ENCODE peak calls at places on chromosome 12, in nine cellular contexts. One of them, this sample, is unnamed.

GRCh38 chr12:132525833-132526455 is 36.0 kb downstream of the FBRSL1 start:
- DNase-seq in astrocyte of the spinal cord: no peak
- DNase-seq in kidney tubule cell: no peak
- DNase-seq in Right ventricle myocardium superior: no peak
- DNase-seq in effector CD4-positive, alpha-beta T cell: no peak
- DNase-seq in GM10248: no peak
- DNase-seq in ascending aorta: no peak
- DNase-seq in stimulated activated CD4-positive, alpha-beta T cell treated with anti-CD3 and anti-CD28 coated beads, Interleukin-15, amount 100 ng/mL, for 1 hour: no peak
- DNase-seq in iPS-NIHi11: peak
- DNase-seq in this sample: no peak

GRCh38 chr12:30972035-30972434 is 45.5 kb downstream of the TSPAN11 start:
- DNase-seq in astrocyte of the spinal cord: no peak
- DNase-seq in kidney tubule cell: no peak
- DNase-seq in ascending aorta: no peak
- DNase-seq in stimulated activated CD4-positive, alpha-beta T cell treated with anti-CD3 and anti-CD28 coated beads, Interleukin-15, amount 100 ng/mL, for 1 hour: no peak
- DNase-seq in Right ventricle myocardium superior: no peak
- DNase-seq in iPS-NIHi11: no peak
- DNase-seq in GM10248: no peak
- DNase-seq in effector CD4-positive, alpha-beta T cell: no peak
- DNase-seq in this sample: no peak

GRCh38 chr12:19572920-19573558 is 133.7 kb downstream of the AEBP2 start:
- DNase-seq in GM10248: peak
- DNase-seq in ascending aorta: no peak
- DNase-seq in astrocyte of the spinal cord: peak
- DNase-seq in stimulated activated CD4-positive, alpha-beta T cell treated with anti-CD3 and anti-CD28 coated beads, Interleukin-15, amount 100 ng/mL, for 1 hour: no peak
- DNase-seq in kidney tubule cell: peak
- DNase-seq in Right ventricle myocardium superior: no peak
- DNase-seq in effector CD4-positive, alpha-beta T cell: no peak
- DNase-seq in iPS-NIHi11: peak
- DNase-seq in this sample: peak

GRCh38 chr12:118603610-118604361 is 227.4 kb downstream of the SUDS3 start:
- DNase-seq in Right ventricle myocardium superior: no peak
- DNase-seq in kidney tubule cell: no peak
- DNase-seq in ascending aorta: no peak
- DNase-seq in GM10248: no peak
- DNase-seq in effector CD4-positive, alpha-beta T cell: no peak
- DNase-seq in stimulated activated CD4-positive, alpha-beta T cell treated with anti-CD3 and anti-CD28 coated beads, Interleukin-15, amount 100 ng/mL, for 1 hour: no peak
- DNase-seq in astrocyte of the spinal cord: no peak
- DNase-seq in iPS-NIHi11: no peak
- DNase-seq in this sample: no peak

GRCh38 chr12:107560194-107560905 is 125.2 kb upstream of the PWP1 start:
- DNase-seq in iPS-NIHi11: peak
- DNase-seq in effector CD4-positive, alpha-beta T cell: no peak
- DNase-seq in ascending aorta: no peak
- DNase-seq in GM10248: no peak
- DNase-seq in stimulated activated CD4-positive, alpha-beta T cell treated with anti-CD3 and anti-CD28 coated beads, Interleukin-15, amount 100 ng/mL, for 1 hour: no peak
- DNase-seq in astrocyte of the spinal cord: no peak
- DNase-seq in kidney tubule cell: no peak
- DNase-seq in Right ventricle myocardium superior: no peak
- DNase-seq in this sample: peak

GRCh38 chr12:104460973-104461693 is 4.4 kb downstream of the CHST11 start:
- DNase-seq in ascending aorta: no peak
- DNase-seq in astrocyte of the spinal cord: no peak
- DNase-seq in stimulated activated CD4-positive, alpha-beta T cell treated with anti-CD3 and anti-CD28 coated beads, Interleukin-15, amount 100 ng/mL, for 1 hour: no peak
- DNase-seq in kidney tubule cell: peak
- DNase-seq in effector CD4-positive, alpha-beta T cell: no peak
- DNase-seq in Right ventricle myocardium superior: no peak
- DNase-seq in GM10248: no peak
- DNase-seq in iPS-NIHi11: no peak
- DNase-seq in this sample: peak

GRCh38 chr12:10505620-10506019 is at the start of gene EIF2S3B:
- DNase-seq in GM10248: no peak
- DNase-seq in kidney tubule cell: no peak
- DNase-seq in stimulated activated CD4-positive, alpha-beta T cell treated with anti-CD3 and anti-CD28 coated beads, Interleukin-15, amount 100 ng/mL, for 1 hour: no peak
- DNase-seq in ascending aorta: no peak
- DNase-seq in iPS-NIHi11: no peak
- DNase-seq in effector CD4-positive, alpha-beta T cell: no peak
- DNase-seq in Right ventricle myocardium superior: no peak
- DNase-seq in astrocyte of the spinal cord: no peak
- DNase-seq in this sample: no peak

GRCh38 chr12:46891306-46891705 is 65.5 kb upstream of the SLC38A4 start:
- DNase-seq in GM10248: no peak
- DNase-seq in ascending aorta: no peak
- DNase-seq in effector CD4-positive, alpha-beta T cell: no peak
- DNase-seq in iPS-NIHi11: no peak
- DNase-seq in astrocyte of the spinal cord: peak
- DNase-seq in kidney tubule cell: peak
- DNase-seq in Right ventricle myocardium superior: no peak
- DNase-seq in stimulated activated CD4-positive, alpha-beta T cell treated with anti-CD3 and anti-CD28 coated beads, Interleukin-15, amount 100 ng/mL, for 1 hour: no peak
- DNase-seq in this sample: no peak

GRCh38 chr12:58341791-58342190 is 400.4 kb downstream of the ATP23 start:
- DNase-seq in Right ventricle myocardium superior: no peak
- DNase-seq in iPS-NIHi11: no peak
- DNase-seq in stimulated activated CD4-positive, alpha-beta T cell treated with anti-CD3 and anti-CD28 coated beads, Interleukin-15, amount 100 ng/mL, for 1 hour: no peak
- DNase-seq in kidney tubule cell: no peak
- DNase-seq in effector CD4-positive, alpha-beta T cell: no peak
- DNase-seq in ascending aorta: no peak
- DNase-seq in astrocyte of the spinal cord: peak
- DNase-seq in GM10248: no peak
- DNase-seq in this sample: peak

GRCh38 chr12:47105914-47106674 is 26.3 kb upstream of the AMIGO2 start:
- DNase-seq in astrocyte of the spinal cord: no peak
- DNase-seq in ascending aorta: no peak
- DNase-seq in stimulated activated CD4-positive, alpha-beta T cell treated with anti-CD3 and anti-CD28 coated beads, Interleukin-15, amount 100 ng/mL, for 1 hour: no peak
- DNase-seq in effector CD4-positive, alpha-beta T cell: no peak
- DNase-seq in iPS-NIHi11: no peak
- DNase-seq in Right ventricle myocardium superior: no peak
- DNase-seq in kidney tubule cell: no peak
- DNase-seq in GM10248: no peak
- DNase-seq in this sample: no peak

GRCh38 chr12:122917508-122918227 is 21.7 kb upstream of the VPS37B start:
- DNase-seq in astrocyte of the spinal cord: peak
- DNase-seq in stimulated activated CD4-positive, alpha-beta T cell treated with anti-CD3 and anti-CD28 coated beads, Interleukin-15, amount 100 ng/mL, for 1 hour: no peak
- DNase-seq in kidney tubule cell: peak
- DNase-seq in GM10248: no peak
- DNase-seq in iPS-NIHi11: no peak
- DNase-seq in Right ventricle myocardium superior: peak
- DNase-seq in ascending aorta: peak
- DNase-seq in effector CD4-positive, alpha-beta T cell: no peak
- DNase-seq in this sample: no peak

GRCh38 chr12:88206636-88207035 is 64.5 kb downstream of the TMTC3 start:
- DNase-seq in effector CD4-positive, alpha-beta T cell: no peak
- DNase-seq in astrocyte of the spinal cord: no peak
- DNase-seq in iPS-NIHi11: no peak
- DNase-seq in ascending aorta: no peak
- DNase-seq in kidney tubule cell: no peak
- DNase-seq in GM10248: no peak
- DNase-seq in stimulated activated CD4-positive, alpha-beta T cell treated with anti-CD3 and anti-CD28 coated beads, Interleukin-15, amount 100 ng/mL, for 1 hour: no peak
- DNase-seq in Right ventricle myocardium superior: no peak
- DNase-seq in this sample: no peak

GRCh38 chr12:122081108-122081696 is 2.6 kb downstream of the MLXIP start:
- DNase-seq in kidney tubule cell: peak
- DNase-seq in GM10248: no peak
- DNase-seq in stimulated activated CD4-positive, alpha-beta T cell treated with anti-CD3 and anti-CD28 coated beads, Interleukin-15, amount 100 ng/mL, for 1 hour: no peak
- DNase-seq in astrocyte of the spinal cord: peak
- DNase-seq in Right ventricle myocardium superior: peak
- DNase-seq in effector CD4-positive, alpha-beta T cell: no peak
- DNase-seq in iPS-NIHi11: no peak
- DNase-seq in ascending aorta: no peak
- DNase-seq in this sample: peak

GRCh38 chr12:105454688-105455087 is 124.2 kb downstream of the C12orf75 start:
- DNase-seq in astrocyte of the spinal cord: no peak
- DNase-seq in GM10248: no peak
- DNase-seq in iPS-NIHi11: no peak
- DNase-seq in effector CD4-positive, alpha-beta T cell: no peak
- DNase-seq in Right ventricle myocardium superior: no peak
- DNase-seq in ascending aorta: no peak
- DNase-seq in kidney tubule cell: no peak
- DNase-seq in stimulated activated CD4-positive, alpha-beta T cell treated with anti-CD3 and anti-CD28 coated beads, Interleukin-15, amount 100 ng/mL, for 1 hour: no peak
- DNase-seq in this sample: no peak

GRCh38 chr12:1443421-1444141 is 150.8 kb downstream of the FBXL14 start:
- DNase-seq in ascending aorta: no peak
- DNase-seq in iPS-NIHi11: no peak
- DNase-seq in effector CD4-positive, alpha-beta T cell: no peak
- DNase-seq in stimulated activated CD4-positive, alpha-beta T cell treated with anti-CD3 and anti-CD28 coated beads, Interleukin-15, amount 100 ng/mL, for 1 hour: no peak
- DNase-seq in kidney tubule cell: peak
- DNase-seq in GM10248: no peak
- DNase-seq in astrocyte of the spinal cord: peak
- DNase-seq in Right ventricle myocardium superior: no peak
- DNase-seq in this sample: no peak

GRCh38 chr12:34287986-34288962 is 266.0 kb downstream of the ALG10 start:
- DNase-seq in iPS-NIHi11: no peak
- DNase-seq in kidney tubule cell: no peak
- DNase-seq in stimulated activated CD4-positive, alpha-beta T cell treated with anti-CD3 and anti-CD28 coated beads, Interleukin-15, amount 100 ng/mL, for 1 hour: no peak
- DNase-seq in effector CD4-positive, alpha-beta T cell: no peak
- DNase-seq in astrocyte of the spinal cord: no peak
- DNase-seq in ascending aorta: peak
- DNase-seq in GM10248: no peak
- DNase-seq in Right ventricle myocardium superior: no peak
- DNase-seq in this sample: no peak

GRCh38 chr12:2341871-2342270 is 289.1 kb downstream of the CACNA1C start:
- DNase-seq in GM10248: no peak
- DNase-seq in iPS-NIHi11: no peak
- DNase-seq in astrocyte of the spinal cord: peak
- DNase-seq in stimulated activated CD4-positive, alpha-beta T cell treated with anti-CD3 and anti-CD28 coated beads, Interleukin-15, amount 100 ng/mL, for 1 hour: no peak
- DNase-seq in ascending aorta: no peak
- DNase-seq in Right ventricle myocardium superior: no peak
- DNase-seq in kidney tubule cell: peak
- DNase-seq in effector CD4-positive, alpha-beta T cell: no peak
- DNase-seq in this sample: no peak

GRCh38 chr12:85575115-85576096 is 260.8 kb downstream of the RASSF9 start:
- DNase-seq in iPS-NIHi11: peak
- DNase-seq in astrocyte of the spinal cord: peak
- DNase-seq in GM10248: peak
- DNase-seq in kidney tubule cell: peak
- DNase-seq in ascending aorta: no peak
- DNase-seq in Right ventricle myocardium superior: no peak
- DNase-seq in stimulated activated CD4-positive, alpha-beta T cell treated with anti-CD3 and anti-CD28 coated beads, Interleukin-15, amount 100 ng/mL, for 1 hour: no peak
- DNase-seq in effector CD4-positive, alpha-beta T cell: no peak
- DNase-seq in this sample: peak

GRCh38 chr12:75041481-75041880 is 168.2 kb downstream of the KCNC2 start:
- DNase-seq in effector CD4-positive, alpha-beta T cell: no peak
- DNase-seq in kidney tubule cell: no peak
- DNase-seq in iPS-NIHi11: no peak
- DNase-seq in ascending aorta: no peak
- DNase-seq in astrocyte of the spinal cord: no peak
- DNase-seq in Right ventricle myocardium superior: no peak
- DNase-seq in GM10248: no peak
- DNase-seq in stimulated activated CD4-positive, alpha-beta T cell treated with anti-CD3 and anti-CD28 coated beads, Interleukin-15, amount 100 ng/mL, for 1 hour: no peak
- DNase-seq in this sample: no peak

GRCh38 chr12:111886662-111887545 is 44.9 kb downstream of the MAPKAPK5 start:
- DNase-seq in ascending aorta: no peak
- DNase-seq in Right ventricle myocardium superior: no peak
- DNase-seq in iPS-NIHi11: no peak
- DNase-seq in kidney tubule cell: no peak
- DNase-seq in GM10248: no peak
- DNase-seq in effector CD4-positive, alpha-beta T cell: no peak
- DNase-seq in astrocyte of the spinal cord: no peak
- DNase-seq in stimulated activated CD4-positive, alpha-beta T cell treated with anti-CD3 and anti-CD28 coated beads, Interleukin-15, amount 100 ng/mL, for 1 hour: no peak
- DNase-seq in this sample: no peak

GRCh38 chr12:114888458-114888857 is 204.5 kb upstream of the TBX3 start:
- DNase-seq in ascending aorta: no peak
- DNase-seq in stimulated activated CD4-positive, alpha-beta T cell treated with anti-CD3 and anti-CD28 coated beads, Interleukin-15, amount 100 ng/mL, for 1 hour: no peak
- DNase-seq in effector CD4-positive, alpha-beta T cell: no peak
- DNase-seq in kidney tubule cell: no peak
- DNase-seq in GM10248: no peak
- DNase-seq in iPS-NIHi11: no peak
- DNase-seq in astrocyte of the spinal cord: peak
- DNase-seq in Right ventricle myocardium superior: no peak
- DNase-seq in this sample: peak

GRCh38 chr12:94832780-94833760 is 170.4 kb downstream of the NDUFA12 start:
- DNase-seq in ascending aorta: no peak
- DNase-seq in astrocyte of the spinal cord: peak
- DNase-seq in GM10248: no peak
- DNase-seq in effector CD4-positive, alpha-beta T cell: no peak
- DNase-seq in Right ventricle myocardium superior: no peak
- DNase-seq in iPS-NIHi11: peak
- DNase-seq in stimulated activated CD4-positive, alpha-beta T cell treated with anti-CD3 and anti-CD28 coated beads, Interleukin-15, amount 100 ng/mL, for 1 hour: no peak
- DNase-seq in kidney tubule cell: peak
- DNase-seq in this sample: peak

GRCh38 chr12:26524862-26525465 is 308.0 kb downstream of the ITPR2 start:
- DNase-seq in iPS-NIHi11: peak
- DNase-seq in stimulated activated CD4-positive, alpha-beta T cell treated with anti-CD3 and anti-CD28 coated beads, Interleukin-15, amount 100 ng/mL, for 1 hour: no peak
- DNase-seq in Right ventricle myocardium superior: no peak
- DNase-seq in astrocyte of the spinal cord: peak
- DNase-seq in kidney tubule cell: peak
- DNase-seq in GM10248: no peak
- DNase-seq in effector CD4-positive, alpha-beta T cell: no peak
- DNase-seq in ascending aorta: no peak
- DNase-seq in this sample: peak

GRCh38 chr12:67193705-67194104 is 75.5 kb upstream of the CAND1 start:
- DNase-seq in kidney tubule cell: peak
- DNase-seq in astrocyte of the spinal cord: peak
- DNase-seq in effector CD4-positive, alpha-beta T cell: no peak
- DNase-seq in Right ventricle myocardium superior: no peak
- DNase-seq in stimulated activated CD4-positive, alpha-beta T cell treated with anti-CD3 and anti-CD28 coated beads, Interleukin-15, amount 100 ng/mL, for 1 hour: no peak
- DNase-seq in iPS-NIHi11: peak
- DNase-seq in GM10248: peak
- DNase-seq in ascending aorta: no peak
- DNase-seq in this sample: peak

GRCh38 chr12:110091136-110091711 is 32.9 kb upstream of the IFT81 start:
- DNase-seq in ascending aorta: no peak
- DNase-seq in GM10248: no peak
- DNase-seq in iPS-NIHi11: no peak
- DNase-seq in effector CD4-positive, alpha-beta T cell: no peak
- DNase-seq in stimulated activated CD4-positive, alpha-beta T cell treated with anti-CD3 and anti-CD28 coated beads, Interleukin-15, amount 100 ng/mL, for 1 hour: no peak
- DNase-seq in Right ventricle myocardium superior: no peak
- DNase-seq in astrocyte of the spinal cord: no peak
- DNase-seq in kidney tubule cell: no peak
- DNase-seq in this sample: no peak

GRCh38 chr12:72602616-72603015 is 330.4 kb downstream of the TRHDE start:
- DNase-seq in ascending aorta: no peak
- DNase-seq in GM10248: no peak
- DNase-seq in Right ventricle myocardium superior: no peak
- DNase-seq in astrocyte of the spinal cord: peak
- DNase-seq in effector CD4-positive, alpha-beta T cell: no peak
- DNase-seq in kidney tubule cell: no peak
- DNase-seq in stimulated activated CD4-positive, alpha-beta T cell treated with anti-CD3 and anti-CD28 coated beads, Interleukin-15, amount 100 ng/mL, for 1 hour: no peak
- DNase-seq in iPS-NIHi11: no peak
- DNase-seq in this sample: no peak

GRCh38 chr12:86257173-86257572 is 982 bp upstream of the MGAT4C start:
- DNase-seq in astrocyte of the spinal cord: no peak
- DNase-seq in effector CD4-positive, alpha-beta T cell: no peak
- DNase-seq in Right ventricle myocardium superior: no peak
- DNase-seq in iPS-NIHi11: no peak
- DNase-seq in GM10248: no peak
- DNase-seq in kidney tubule cell: no peak
- DNase-seq in ascending aorta: no peak
- DNase-seq in stimulated activated CD4-positive, alpha-beta T cell treated with anti-CD3 and anti-CD28 coated beads, Interleukin-15, amount 100 ng/mL, for 1 hour: no peak
- DNase-seq in this sample: no peak

GRCh38 chr12:11759894-11760293 is 110.4 kb downstream of the ETV6 start:
- DNase-seq in stimulated activated CD4-positive, alpha-beta T cell treated with anti-CD3 and anti-CD28 coated beads, Interleukin-15, amount 100 ng/mL, for 1 hour: no peak
- DNase-seq in astrocyte of the spinal cord: no peak
- DNase-seq in GM10248: no peak
- DNase-seq in effector CD4-positive, alpha-beta T cell: no peak
- DNase-seq in Right ventricle myocardium superior: no peak
- DNase-seq in iPS-NIHi11: no peak
- DNase-seq in ascending aorta: no peak
- DNase-seq in kidney tubule cell: no peak
- DNase-seq in this sample: no peak

GRCh38 chr12:70386771-70387170 is 20.7 kb downstream of the KCNMB4 start:
- DNase-seq in Right ventricle myocardium superior: no peak
- DNase-seq in ascending aorta: no peak
- DNase-seq in stimulated activated CD4-positive, alpha-beta T cell treated with anti-CD3 and anti-CD28 coated beads, Interleukin-15, amount 100 ng/mL, for 1 hour: no peak
- DNase-seq in GM10248: no peak
- DNase-seq in kidney tubule cell: no peak
- DNase-seq in effector CD4-positive, alpha-beta T cell: no peak
- DNase-seq in astrocyte of the spinal cord: no peak
- DNase-seq in iPS-NIHi11: no peak
- DNase-seq in this sample: no peak

GRCh38 chr12:56591111-56591510 is 39.0 kb downstream of the BAZ2A start:
- DNase-seq in effector CD4-positive, alpha-beta T cell: no peak
- DNase-seq in iPS-NIHi11: no peak
- DNase-seq in astrocyte of the spinal cord: no peak
- DNase-seq in GM10248: no peak
- DNase-seq in kidney tubule cell: no peak
- DNase-seq in stimulated activated CD4-positive, alpha-beta T cell treated with anti-CD3 and anti-CD28 coated beads, Interleukin-15, amount 100 ng/mL, for 1 hour: no peak
- DNase-seq in Right ventricle myocardium superior: no peak
- DNase-seq in ascending aorta: no peak
- DNase-seq in this sample: no peak

GRCh38 chr12:109875572-109876131 is 4.7 kb downstream of the GLTP start:
- DNase-seq in kidney tubule cell: peak
- DNase-seq in iPS-NIHi11: no peak
- DNase-seq in GM10248: no peak
- DNase-seq in stimulated activated CD4-positive, alpha-beta T cell treated with anti-CD3 and anti-CD28 coated beads, Interleukin-15, amount 100 ng/mL, for 1 hour: no peak
- DNase-seq in ascending aorta: no peak
- DNase-seq in Right ventricle myocardium superior: no peak
- DNase-seq in effector CD4-positive, alpha-beta T cell: no peak
- DNase-seq in astrocyte of the spinal cord: no peak
- DNase-seq in this sample: no peak